ENCODE peak calls at places on chromosomes 4 and X, in four cellular contexts. One of them, this sample, is unnamed.

GRCh38 chrX:154056739-154057367 is 37.2 kb upstream of the IRAK1 start:
- DNase-seq in stomach: no peak
- DNase-seq in activated naive CD8-positive, alpha-beta T cell treated with anti-CD3 and anti-CD28 coated beads, Interleukin-2, amount 50 U/mL, for 16 hours: no peak
- DNase-seq in CD4-positive, alpha-beta T cell: no peak
- DNase-seq in this sample: no peak

GRCh38 chr4:26105815-26106699 is 192.0 kb downstream of the SMIM20 start:
- DNase-seq in CD4-positive, alpha-beta T cell: no peak
- DNase-seq in activated naive CD8-positive, alpha-beta T cell treated with anti-CD3 and anti-CD28 coated beads, Interleukin-2, amount 50 U/mL, for 16 hours: no peak
- DNase-seq in stomach: no peak
- DNase-seq in this sample: no peak

GRCh38 chr4:20773144-20773997 is 73.1 kb downstream of the PACRGL start:
- DNase-seq in stomach: peak
- DNase-seq in activated naive CD8-positive, alpha-beta T cell treated with anti-CD3 and anti-CD28 coated beads, Interleukin-2, amount 50 U/mL, for 16 hours: no peak
- DNase-seq in CD4-positive, alpha-beta T cell: no peak
- DNase-seq in this sample: peak

GRCh38 chr4:60718874-60719273 is 481.3 kb upstream of the ADGRL3 start:
- DNase-seq in activated naive CD8-positive, alpha-beta T cell treated with anti-CD3 and anti-CD28 coated beads, Interleukin-2, amount 50 U/mL, for 16 hours: no peak
- DNase-seq in CD4-positive, alpha-beta T cell: no peak
- DNase-seq in stomach: no peak
- DNase-seq in this sample: no peak

GRCh38 chr4:150336676-150337412 is 245.1 kb upstream of the MAB21L2 start:
- DNase-seq in stomach: no peak
- DNase-seq in CD4-positive, alpha-beta T cell: no peak
- DNase-seq in activated naive CD8-positive, alpha-beta T cell treated with anti-CD3 and anti-CD28 coated beads, Interleukin-2, amount 50 U/mL, for 16 hours: no peak
- DNase-seq in this sample: peak

GRCh38 chr4:15457401-15458201 is 12.1 kb upstream of the CC2D2A start:
- DNase-seq in activated naive CD8-positive, alpha-beta T cell treated with anti-CD3 and anti-CD28 coated beads, Interleukin-2, amount 50 U/mL, for 16 hours: no peak
- DNase-seq in CD4-positive, alpha-beta T cell: no peak
- DNase-seq in stomach: no peak
- DNase-seq in this sample: peak

GRCh38 chrX:109839694-109840358 is 106.8 kb upstream of the ACSL4 start:
- DNase-seq in activated naive CD8-positive, alpha-beta T cell treated with anti-CD3 and anti-CD28 coated beads, Interleukin-2, amount 50 U/mL, for 16 hours: no peak
- DNase-seq in CD4-positive, alpha-beta T cell: no peak
- DNase-seq in stomach: no peak
- DNase-seq in this sample: peak

GRCh38 chr4:76745264-76745663 is 152.7 kb downstream of the SOWAHB start:
- DNase-seq in CD4-positive, alpha-beta T cell: no peak
- DNase-seq in activated naive CD8-positive, alpha-beta T cell treated with anti-CD3 and anti-CD28 coated beads, Interleukin-2, amount 50 U/mL, for 16 hours: no peak
- DNase-seq in stomach: no peak
- DNase-seq in this sample: no peak

GRCh38 chr4:163505374-163505773 is 10.9 kb downstream of the TMA16 start:
- DNase-seq in stomach: no peak
- DNase-seq in activated naive CD8-positive, alpha-beta T cell treated with anti-CD3 and anti-CD28 coated beads, Interleukin-2, amount 50 U/mL, for 16 hours: no peak
- DNase-seq in CD4-positive, alpha-beta T cell: no peak
- DNase-seq in this sample: no peak

GRCh38 chrX:71216446-71216845 is 6.6 kb upstream of the GJB1 start:
- DNase-seq in stomach: no peak
- DNase-seq in CD4-positive, alpha-beta T cell: no peak
- DNase-seq in activated naive CD8-positive, alpha-beta T cell treated with anti-CD3 and anti-CD28 coated beads, Interleukin-2, amount 50 U/mL, for 16 hours: no peak
- DNase-seq in this sample: no peak

GRCh38 chrX:102745513-102746133 is 25.1 kb downstream of the GPRASP3 start:
- DNase-seq in activated naive CD8-positive, alpha-beta T cell treated with anti-CD3 and anti-CD28 coated beads, Interleukin-2, amount 50 U/mL, for 16 hours: no peak
- DNase-seq in stomach: no peak
- DNase-seq in CD4-positive, alpha-beta T cell: no peak
- DNase-seq in this sample: no peak

This sample was measured in erythroblast.